ENCODE peak calls at places on chromosomes 2 and 18, in eight cellular contexts. O, Q, U, F, L, N, K and J are unnamed samples.

GRCh38 chr18:42078711-42079110 is 123.7 kb downstream of the PIK3C3 start:
- DNase-seq in O (no peak), Q (no peak), U (no peak), F (no peak), L (no peak), N (no peak), K (no peak), J (no peak)

GRCh38 chr2:200523158-200523557 is 2.8 kb upstream of the SGO2 start:
- DNase-seq in O (peak), Q (no peak), U (no peak), F (no peak), L (no peak), N (no peak), K (no peak), J (no peak)

GRCh38 chr2:75381032-75381431 is 179.7 kb downstream of the EVA1A start:
- DNase-seq in O (no peak), Q (no peak), U (no peak), F (no peak), L (no peak), N (no peak), K (no peak), J (no peak)

GRCh38 chr2:112155331-112156151 is 17.4 kb downstream of the FBLN7 start:
- DNase-seq in O (no peak), Q (no peak), U (no peak), F (no peak), L (no peak), N (no peak), K (no peak), J (no peak)

GRCh38 chr18:27605107-27605834 is 420.2 kb upstream of the CHST9 start:
- DNase-seq in O (peak), Q (peak), U (peak), F (peak), L (peak), N (peak), K (peak), J (peak)

GRCh38 chr2:85181093-85181685 is 48.0 kb downstream of the TCF7L1 start:
- DNase-seq in O (no peak), Q (no peak), U (peak), F (peak), L (no peak), N (peak), K (no peak), J (no peak)

GRCh38 chr2:29749843-29750242 is 171.5 kb downstream of the ALK start:
- DNase-seq in O (no peak), Q (no peak), U (peak), F (no peak), L (no peak), N (no peak), K (no peak), J (no peak)

GRCh38 chr18:5519448-5520362 is 24.1 kb downstream of the EPB41L3 start:
- DNase-seq in O (no peak), Q (no peak), U (no peak), F (no peak), L (peak), N (no peak), K (no peak), J (no peak)

GRCh38 chr2:207683879-207684627 is 27.4 kb upstream of the CCNYL1 start:
- DNase-seq in O (peak), Q (no peak), U (no peak), F (peak), L (peak), N (peak), K (no peak), J (no peak)

GRCh38 chr2:32852821-32853220 is 93.9 kb upstream of the LTBP1 start:
- DNase-seq in O (no peak), Q (no peak), U (no peak), F (no peak), L (peak), N (no peak), K (no peak), J (no peak)

GRCh38 chr2:13822365-13822764 is 810.2 kb upstream of the LRATD1 start:
- DNase-seq in O (no peak), Q (no peak), U (no peak), F (no peak), L (no peak), N (no peak), K (no peak), J (no peak)

GRCh38 chr2:5692561-5693287 is 540 bp downstream of the SOX11 start:
- DNase-seq in O (no peak), Q (peak), U (peak), F (no peak), L (no peak), N (no peak), K (no peak), J (no peak)

GRCh38 chr2:20640411-20641122 is 10.3 kb downstream of the HS1BP3 start:
- DNase-seq in O (no peak), Q (no peak), U (no peak), F (no peak), L (no peak), N (no peak), K (peak), J (no peak)

GRCh38 chr2:199118701-199119241 is 339.0 kb downstream of the SATB2 start:
- DNase-seq in O (no peak), Q (no peak), U (no peak), F (no peak), L (no peak), N (no peak), K (no peak), J (no peak)

GRCh38 chr2:19652811-19653210 is 249.0 kb downstream of the TTC32 start:
- DNase-seq in O (no peak), Q (no peak), U (no peak), F (no peak), L (no peak), N (no peak), K (no peak), J (peak)